ENCODE peak calls at places on chromosomes 16 and 17, in six cellular contexts. K, A, R, Q, Z and S are unnamed samples.

GRCh38 chr16:58129097-58129936 is at the start of gene CFAP20:
- DNase-seq in K (peak), A (peak), R (peak), Q (peak), Z (peak), S (peak)

GRCh38 chr17:30369995-30370394 is 8.7 kb upstream of the CPD start:
- DNase-seq in K (no peak), A (no peak), R (no peak), Q (no peak), Z (peak), S (no peak)

GRCh38 chr16:29777576-29778360 is at the start of gene ZG16:
- DNase-seq in K (no peak), A (no peak), R (peak), Q (no peak), Z (no peak), S (no peak)

GRCh38 chr17:47188266-47188665 is 829 bp downstream of the CDC27 start:
- DNase-seq in K (no peak), A (no peak), R (no peak), Q (no peak), Z (peak), S (no peak)

GRCh38 chr17:75753514-75754377 is 11.2 kb downstream of the GALK1 start:
- DNase-seq in K (peak), A (peak), R (peak), Q (peak), Z (peak), S (no peak)

GRCh38 chr17:11944587-11944986 is 52.7 kb downstream of the ZNF18 start:
- DNase-seq in K (no peak), A (no peak), R (no peak), Q (no peak), Z (peak), S (no peak)

GRCh38 chr17:74947041-74947754 is 11.5 kb downstream of the OTOP3 start:
- DNase-seq in K (no peak), A (no peak), R (no peak), Q (no peak), Z (no peak), S (no peak)

GRCh38 chr17:74637912-74638311 is 14.4 kb upstream of the CD300E start:
- DNase-seq in K (no peak), A (no peak), R (no peak), Q (no peak), Z (no peak), S (no peak)

GRCh38 chr16:22659933-22660332 is 149.2 kb downstream of the NPIPB5 start:
- DNase-seq in K (no peak), A (no peak), R (no peak), Q (no peak), Z (no peak), S (no peak)

GRCh38 chr17:44083250-44083849 is 12.8 kb downstream of the G6PC3 start:
- DNase-seq in K (no peak), A (no peak), R (no peak), Q (no peak), Z (no peak), S (no peak)

GRCh38 chr17:49851387-49852291 is 3.8 kb upstream of the TAC4 start:
- DNase-seq in K (peak), A (peak), R (peak), Q (peak), Z (peak), S (no peak)
- H3K4me3 ChIP-seq in K (peak), A (peak), R (peak), Q (peak), Z (peak), S (peak)

GRCh38 chr17:34624767-34625389 is 45.5 kb downstream of the TMEM132E start:
- DNase-seq in K (peak), A (no peak), R (no peak), Q (no peak), Z (no peak), S (no peak)
- H3K4me3 ChIP-seq in K (no peak), A (no peak), R (no peak), Q (no peak), Z (no peak), S (no peak)

DNA sequence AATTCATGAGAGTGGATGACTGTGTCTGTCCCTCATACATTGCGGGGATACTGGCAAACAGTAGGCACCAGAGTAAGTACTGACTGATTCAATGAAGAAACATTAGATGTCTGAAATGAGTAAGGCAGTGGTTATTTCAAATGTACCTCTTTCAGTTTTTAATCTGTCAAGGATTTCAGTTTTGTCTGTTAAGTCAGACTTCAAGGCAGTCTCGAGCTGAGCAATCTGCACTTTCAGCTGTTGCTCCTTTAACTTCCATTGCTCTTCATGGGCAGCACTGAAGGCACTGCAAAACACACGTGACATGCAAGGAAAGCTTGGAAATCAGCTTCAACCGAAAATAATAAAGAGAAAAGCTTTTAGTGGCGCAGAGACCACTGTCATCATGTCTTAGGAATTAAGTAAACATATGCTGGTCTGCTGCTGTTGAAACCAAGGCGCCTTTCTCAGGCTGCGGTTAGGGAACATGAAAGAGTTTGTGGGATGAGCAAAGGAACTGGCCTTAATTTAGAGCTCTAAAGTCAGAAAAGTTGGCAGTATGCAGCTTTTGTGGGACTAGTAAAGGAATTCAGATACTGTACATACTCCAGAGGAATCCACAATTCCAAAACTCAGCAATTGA is 38.8 kb downstream of the RPGRIP1L start:
- DNase-seq in K (peak), A (no peak), R (no peak), Q (no peak), Z (peak), S (no peak)
- H3K4me3 ChIP-seq in K (no peak), A (peak), R (no peak), Q (no peak), Z (peak), S (no peak)

GRCh38 chr17:3668279-3669084 is at the start of the genes EMC6 and TAX1BP3:
- DNase-seq in K (peak), A (peak), R (peak), Q (peak), Z (peak), S (peak)

GRCh38 chr17:3672571-3672970 is 4.0 kb downstream of the EMC6 start:
- DNase-seq in K (no peak), A (no peak), R (no peak), Q (no peak), Z (no peak), S (no peak)

GRCh38 chr17:3669085-3669347 is 404 bp downstream of the EMC6 start:
- DNase-seq in K (no peak), A (no peak), R (no peak), Q (no peak), Z (no peak), S (no peak)

GRCh38 chr17:3667366-3668278 is 756 bp downstream of the TAX1BP3 start:
- DNase-seq in K (peak), A (peak), R (peak), Q (no peak), Z (peak), S (peak)

GRCh38 chr17:3669548-3669947 is 936 bp downstream of the EMC6 start:
- DNase-seq in K (no peak), A (no peak), R (no peak), Q (no peak), Z (peak), S (no peak)
- H3K4me3 ChIP-seq in K (peak), A (peak), R (peak), Q (peak), Z (peak), S (peak)

GRCh38 chr16:3062553-3062952 is 2.9 kb upstream of the IL32 start:
- DNase-seq in K (no peak), A (no peak), R (no peak), Q (no peak), Z (no peak), S (no peak)

GRCh38 chr16:3059723-3060242 is 5.7 kb upstream of the IL32 start:
- DNase-seq in K (no peak), A (no peak), R (no peak), Q (no peak), Z (no peak), S (no peak)

GRCh38 chr16:3058173-3059030 is 7.0 kb upstream of the IL32 start:
- DNase-seq in K (peak), A (peak), R (peak), Q (peak), Z (peak), S (no peak)

GRCh38 chr16:3059041-3059722 is 6.3 kb upstream of the IL32 start:
- DNase-seq in K (peak), A (peak), R (peak), Q (peak), Z (peak), S (peak)

DNA sequence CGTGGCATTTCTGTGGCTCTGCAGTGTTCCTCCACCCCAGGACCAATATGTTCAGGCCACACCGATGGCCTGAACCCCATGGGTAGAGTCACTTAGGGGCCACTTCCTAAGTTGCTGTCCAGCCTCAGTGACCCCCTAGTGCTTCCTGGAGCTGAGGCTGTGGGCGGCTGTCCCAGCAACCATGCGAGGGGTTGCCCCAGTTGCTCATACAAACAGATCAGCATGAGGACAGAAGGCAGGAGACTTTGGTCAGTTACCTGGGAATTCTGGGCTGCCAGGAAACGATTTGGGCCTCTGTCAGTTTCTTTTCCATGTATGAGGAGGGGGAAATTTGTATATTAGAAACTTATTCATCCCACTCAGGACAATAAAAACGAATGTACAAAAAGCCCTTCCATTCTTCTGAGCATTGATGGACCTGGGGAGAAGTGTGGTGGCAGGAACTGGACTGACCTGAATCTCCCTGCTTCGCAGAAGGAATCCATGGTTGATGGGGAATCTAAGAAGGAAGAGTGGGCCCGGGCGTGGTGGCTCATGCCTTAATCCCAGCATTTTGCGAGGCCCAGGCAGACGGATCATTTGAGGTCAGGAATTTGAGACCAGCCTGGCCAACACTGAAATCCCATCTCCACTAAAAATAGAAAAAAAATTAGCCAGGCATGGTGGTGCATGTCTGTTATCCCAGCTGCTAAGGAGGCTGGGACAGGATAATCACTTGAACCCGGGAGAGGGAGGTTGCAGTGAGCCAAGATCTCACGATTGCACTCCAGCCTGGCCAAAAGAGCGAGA is 4.9 kb upstream of the IL32 start:
- DNase-seq in K (no peak), A (no peak), R (no peak), Q (no peak), Z (no peak), S (no peak)
- H3K4me3 ChIP-seq in K (no peak), A (no peak), R (no peak), Q (peak), Z (no peak), S (no peak)

DNA sequence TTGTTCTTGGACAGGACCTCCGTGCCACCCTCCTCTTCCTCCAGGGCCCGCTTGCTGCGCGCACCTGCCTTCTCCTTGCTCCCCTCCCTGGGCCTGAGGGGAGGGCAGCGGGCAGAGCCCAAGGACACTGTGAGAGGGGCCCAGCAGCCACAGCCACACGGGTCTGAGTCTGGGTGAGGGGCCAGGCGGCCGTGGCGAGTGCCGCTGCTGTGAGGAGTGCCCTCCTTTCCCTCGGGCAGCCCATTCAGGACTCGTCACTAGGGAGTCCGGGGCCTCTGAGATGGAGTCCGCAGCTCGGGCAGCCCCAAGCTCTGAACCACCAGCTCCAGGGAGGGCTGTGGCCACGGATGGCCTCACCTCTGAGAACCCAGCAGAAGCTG is 5.6 kb downstream of the DUS1L start:
- DNase-seq in K (no peak), A (no peak), R (peak), Q (no peak), Z (no peak), S (no peak)
- H3K4me3 ChIP-seq in K (no peak), A (no peak), R (no peak), Q (no peak), Z (no peak), S (no peak)

GRCh38 chr17:4708436-4708835 is 2.0 kb upstream of the ARRB2 start:
- DNase-seq in K (no peak), A (no peak), R (no peak), Q (no peak), Z (no peak), S (no peak)

GRCh38 chr17:4703330-4703691 is 626 bp downstream of the PELP1 start:
- DNase-seq in K (no peak), A (no peak), R (no peak), Q (no peak), Z (peak), S (no peak)

GRCh38 chr17:4709794-4710692 is at the start of gene ARRB2:
- DNase-seq in K (peak), A (peak), R (peak), Q (peak), Z (peak), S (peak)

GRCh38 chr17:4706121-4706520 is 2.2 kb upstream of the PELP1 start:
- DNase-seq in K (no peak), A (no peak), R (no peak), Q (no peak), Z (peak), S (no peak)

DNA sequence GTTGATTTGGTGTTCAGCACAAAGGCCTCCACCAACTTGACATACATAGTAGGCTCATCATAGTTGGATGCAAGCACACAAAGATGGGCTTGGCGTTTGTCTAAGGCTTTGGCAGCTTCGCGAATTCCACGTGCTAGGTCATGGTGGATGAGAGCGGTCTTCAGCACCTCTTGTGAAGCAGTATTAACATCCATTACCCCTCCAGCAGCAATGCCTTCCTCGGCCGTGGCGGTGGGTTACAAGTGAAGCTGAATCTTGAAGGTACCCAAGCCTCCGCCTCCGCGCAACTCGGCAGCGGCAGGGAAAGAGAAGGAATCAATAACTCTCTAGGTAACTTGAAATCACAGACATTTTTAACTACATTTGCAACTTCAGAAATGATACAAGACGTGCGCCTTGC is 1.1 kb upstream of the PELP1 start:
- DNase-seq in K (no peak), A (no peak), R (no peak), Q (no peak), Z (no peak), S (no peak)
- H3K4me3 ChIP-seq in K (no peak), A (peak), R (no peak), Q (peak), Z (no peak), S (no peak)

GRCh38 chr17:66716236-66717026 is 118.5 kb upstream of the CACNG5 start:
- DNase-seq in K (no peak), A (no peak), R (peak), Q (no peak), Z (peak), S (no peak)
- H3K4me3 ChIP-seq in K (no peak), A (no peak), R (no peak), Q (no peak), Z (no peak), S (no peak)